ENCODE peak calls at places on chromosomes 11 and 22, in six cellular contexts. G is H54, P is IMR-90, I is transverse colon, L is A549, T is body of pancreas. D is an unnamed sample.

GRCh38 chr11:18705651-18706281 is 7.2 kb downstream of the TMEM86A start:
- DNase-seq in G (no peak), P (no peak), I (peak), L (no peak), T (peak), D (no peak)

GRCh38 chr11:133118563-133119303 is 413.6 kb downstream of the OPCML start:
- DNase-seq in G (no peak), P (no peak), I (no peak), L (no peak), T (no peak), D (no peak)

GRCh38 chr22:50581950-50582561 is 593 bp downstream of the CHKB start:
- DNase-seq in G (no peak), P (no peak), I (peak), L (no peak), T (no peak), D (peak)

GRCh38 chr11:57095417-57095816 is 86.3 kb upstream of the LRRC55 start:
- DNase-seq in G (no peak), P (no peak), I (no peak), L (no peak), T (no peak), D (no peak)

GRCh38 chr11:80297808-80298460 is 857.1 kb upstream of the TENM4 start:
- DNase-seq in G (no peak), P (peak), I (no peak), L (no peak), T (no peak), D (no peak)

GRCh38 chr11:130761560-130762220 is 154.6 kb downstream of the SNX19 start:
- DNase-seq in G (no peak), P (no peak), I (no peak), L (no peak), T (no peak), D (no peak)

GRCh38 chr22:45164217-45165123 is 745 bp downstream of the NUP50 start:
- DNase-seq in G (no peak), P (no peak), I (peak), L (peak), T (peak), D (peak)

GRCh38 chr11:9301720-9302119 is 12.7 kb downstream of the TMEM41B start:
- DNase-seq in G (no peak), P (no peak), I (no peak), L (no peak), T (no peak), D (no peak)

GRCh38 chr22:30038219-30038618 is 42.0 kb upstream of the HORMAD2 start:
- DNase-seq in G (no peak), P (peak), I (no peak), L (no peak), T (peak), D (no peak)

GRCh38 chr11:44372989-44373388 is 63.0 kb upstream of the ALX4 start:
- DNase-seq in G (no peak), P (no peak), I (no peak), L (no peak), T (no peak), D (no peak)

GRCh38 chr11:36123353-36124220 is 165.6 kb downstream of the COMMD9 start:
- DNase-seq in G (no peak), P (no peak), I (no peak), L (no peak), T (no peak), D (peak)

GRCh38 chr22:33842421-33843094 is 77.7 kb downstream of the LARGE1 start:
- DNase-seq in G (no peak), P (no peak), I (peak), L (no peak), T (no peak), D (no peak)

GRCh38 chr11:92387882-92388281 is 163.3 kb downstream of the FAT3 start:
- DNase-seq in G (no peak), P (no peak), I (no peak), L (no peak), T (no peak), D (no peak)

GRCh38 chr22:49892226-49892899 is 25.9 kb downstream of the ALG12 start:
- DNase-seq in G (no peak), P (no peak), I (no peak), L (no peak), T (no peak), D (no peak)

GRCh38 chr22:43308451-43309235 is 34.5 kb downstream of the SCUBE1 start:
- DNase-seq in G (no peak), P (peak), I (no peak), L (no peak), T (no peak), D (no peak)

GRCh38 chr22:47114813-47115517 is 352.5 kb downstream of the TBC1D22A start:
- DNase-seq in G (no peak), P (no peak), I (no peak), L (no peak), T (no peak), D (no peak)

GRCh38 chr11:1428762-1429316 is 39.1 kb downstream of the BRSK2 start:
- DNase-seq in G (no peak), P (no peak), I (no peak), L (no peak), T (no peak), D (no peak)

GRCh38 chr11:72576196-72576595 is 98.0 kb downstream of the PDE2A start:
- DNase-seq in G (no peak), P (no peak), I (no peak), L (no peak), T (no peak), D (no peak)

GRCh38 chr22:37509026-37509886 is 10.0 kb downstream of the CARD10 start:
- DNase-seq in G (no peak), P (no peak), I (no peak), L (no peak), T (no peak), D (no peak)

GRCh38 chr11:22597062-22597461 is 28.6 kb downstream of the FANCF start:
- DNase-seq in G (no peak), P (no peak), I (no peak), L (no peak), T (no peak), D (no peak)

GRCh38 chr22:34878996-34879395 is 187.0 kb upstream of the ISX start:
- DNase-seq in G (no peak), P (no peak), I (no peak), L (no peak), T (no peak), D (no peak)

GRCh38 chr11:95339554-95339953 is 108.6 kb upstream of the SESN3 start:
- DNase-seq in G (no peak), P (no peak), I (no peak), L (no peak), T (no peak), D (no peak)

GRCh38 chr22:20904008-20904979 is 12.9 kb upstream of the CRKL start:
- DNase-seq in G (no peak), P (peak), I (no peak), L (peak), T (no peak), D (peak)

GRCh38 chr11:134752964-134753804 is 341.1 kb upstream of the B3GAT1 start:
- DNase-seq in G (no peak), P (no peak), I (no peak), L (no peak), T (no peak), D (no peak)

GRCh38 chr11:2526808-2527381 is 82.1 kb downstream of the KCNQ1 start:
- DNase-seq in G (no peak), P (no peak), I (peak), L (no peak), T (peak), D (no peak)

GRCh38 chr11:77418981-77419592 is 54.8 kb downstream of the PAK1 start:
- DNase-seq in G (no peak), P (no peak), I (no peak), L (no peak), T (no peak), D (no peak)

GRCh38 chr22:36540867-36541642 is 12.1 kb upstream of the EIF3D start:
- DNase-seq in G (no peak), P (no peak), I (no peak), L (no peak), T (no peak), D (no peak)

GRCh38 chr11:1290052-1291040 is 19.1 kb downstream of the TOLLIP start:
- DNase-seq in G (no peak), P (no peak), I (no peak), L (no peak), T (no peak), D (no peak)

GRCh38 chr11:102485095-102485722 is 32.6 kb upstream of the TMEM123 start:
- DNase-seq in G (no peak), P (peak), I (no peak), L (no peak), T (no peak), D (no peak)

GRCh38 chr11:1398506-1399235 is 8.9 kb downstream of the BRSK2 start:
- DNase-seq in G (no peak), P (no peak), I (no peak), L (no peak), T (peak), D (no peak)

GRCh38 chr11:5508605-5509004 is 1.2 kb downstream of the UBQLN3 start:
- DNase-seq in G (no peak), P (no peak), I (no peak), L (no peak), T (no peak), D (no peak)

GRCh38 chr22:50739279-50739691 is 1.3 kb downstream of the ACR start:
- DNase-seq in G (no peak), P (no peak), I (no peak), L (no peak), T (no peak), D (no peak)

GRCh38 chr11:2178906-2179494 is 7.4 kb upstream of the TH start:
- DNase-seq in G (peak), P (peak), I (no peak), L (no peak), T (no peak), D (no peak)

GRCh38 chr22:41668971-41669911 is 19.4 kb downstream of the SNU13 start:
- DNase-seq in G (peak), P (peak), I (no peak), L (peak), T (no peak), D (no peak)

GRCh38 chr11:128476729-128477128 is 110.6 kb downstream of the ETS1 start:
- DNase-seq in G (no peak), P (no peak), I (no peak), L (no peak), T (no peak), D (peak)

GRCh38 chr11:43639224-43639623 is 41.3 kb upstream of the HSD17B12 start:
- DNase-seq in G (no peak), P (no peak), I (no peak), L (no peak), T (no peak), D (no peak)

GRCh38 chr11:72716291-72716690 is 35.9 kb downstream of the ARAP1 start:
- DNase-seq in G (no peak), P (peak), I (no peak), L (no peak), T (no peak), D (no peak)

DNA sequence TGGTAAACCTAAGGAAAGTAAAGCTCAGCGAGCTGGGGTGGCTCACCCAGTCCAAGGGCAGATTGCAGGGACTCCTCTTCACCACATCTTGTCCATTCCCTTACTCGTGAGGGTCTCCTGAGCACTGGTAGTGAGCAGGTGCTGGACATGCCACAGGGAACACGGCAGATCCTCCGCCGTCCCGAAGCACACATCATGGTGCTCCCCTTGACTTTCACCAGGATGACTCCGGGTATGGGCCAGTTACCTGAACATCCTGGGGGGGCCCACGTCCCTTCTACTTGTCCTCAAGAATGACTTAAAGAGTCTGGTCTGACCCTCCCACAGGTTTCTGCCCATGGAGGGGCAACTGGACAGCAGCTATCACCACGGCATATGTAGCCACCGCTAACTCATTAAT is 8.0 kb upstream of the SF1 start:
- DNase-seq in G (no peak), P (no peak), I (no peak), L (no peak), T (no peak), D (no peak)
- TF ChIP-seq POLR2A in G (no peak), P (no peak), I (no peak), L (no peak), T (no peak), D (no peak)

DNA sequence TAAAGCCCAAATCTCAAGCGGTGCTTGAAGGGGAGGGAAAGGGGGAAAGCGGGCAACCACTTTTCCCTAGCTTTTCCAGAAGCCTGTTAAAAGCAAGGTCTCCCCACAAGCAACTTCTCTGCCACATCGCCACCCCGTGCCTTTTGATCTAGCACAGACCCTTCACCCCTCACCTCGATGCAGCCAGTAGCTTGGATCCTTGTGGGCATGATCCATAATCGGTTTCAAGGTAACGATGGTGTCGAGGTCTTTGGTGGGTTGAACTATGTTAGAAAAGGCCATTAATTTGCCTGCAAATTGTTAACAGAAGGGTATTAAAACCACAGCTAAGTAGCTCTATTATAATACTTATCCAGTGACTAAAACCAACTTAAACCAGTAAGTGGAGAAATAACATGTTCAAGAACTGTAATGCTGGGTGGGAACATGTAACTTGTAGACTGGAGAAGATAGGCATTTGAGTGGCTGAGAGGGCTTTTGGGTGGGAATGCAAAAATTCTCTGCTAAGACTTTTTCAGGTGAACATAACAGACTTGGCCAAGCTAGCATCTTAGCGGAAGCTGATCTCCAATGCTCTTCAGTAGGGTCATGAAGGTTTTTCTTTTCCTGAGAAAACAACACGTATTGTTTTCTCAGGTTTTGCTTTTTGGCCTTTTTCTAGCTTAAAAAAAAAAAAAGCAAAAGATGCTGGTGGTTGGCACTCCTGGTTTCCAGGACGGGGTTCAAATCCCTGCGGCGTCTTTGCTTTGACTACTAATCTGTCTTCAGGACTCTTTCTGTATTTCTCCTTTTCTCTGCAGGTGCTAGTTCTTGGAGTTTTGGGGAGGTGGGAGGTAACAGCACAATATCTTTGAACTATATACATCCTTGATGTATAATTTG is 6.8 kb downstream of the MALAT1 start:
- DNase-seq in G (no peak), P (peak), I (no peak), L (no peak), T (no peak), D (no peak)
- TF ChIP-seq POLR2A in G (no peak), P (no peak), I (peak), L (no peak), T (peak), D (peak)

GRCh38 chr11:105081412-105082150 is 36.4 kb upstream of the CARD16 start:
- DNase-seq in G (no peak), P (no peak), I (no peak), L (no peak), T (no peak), D (no peak)

GRCh38 chr11:105073486-105074200 is 28.5 kb upstream of the CARD16 start:
- DNase-seq in G (no peak), P (peak), I (no peak), L (no peak), T (no peak), D (no peak)

GRCh38 chr11:105078283-105078682 is 33.1 kb upstream of the CARD16 start:
- DNase-seq in G (no peak), P (no peak), I (no peak), L (no peak), T (no peak), D (no peak)
- TF ChIP-seq POLR2A in G (no peak), P (no peak), I (no peak), L (no peak), T (no peak), D (no peak)

GRCh38 chr11:14089690-14090462 is 127.4 kb downstream of the SPON1 start:
- DNase-seq in G (no peak), P (no peak), I (no peak), L (no peak), T (no peak), D (no peak)
- TF ChIP-seq POLR2A in G (no peak), P (no peak), I (no peak), L (no peak), T (no peak), D (no peak)

GRCh38 chr11:34669458-34669857 is 48.6 kb downstream of the EHF start:
- DNase-seq in G (no peak), P (peak), I (no peak), L (no peak), T (no peak), D (no peak)

GRCh38 chr11:34676227-34676626 is 55.3 kb downstream of the EHF start:
- DNase-seq in G (no peak), P (no peak), I (no peak), L (no peak), T (no peak), D (no peak)

GRCh38 chr11:34671117-34671516 is 50.2 kb downstream of the EHF start:
- DNase-seq in G (no peak), P (no peak), I (no peak), L (no peak), T (no peak), D (no peak)

GRCh38 chr11:34671946-34672345 is 51.1 kb downstream of the EHF start:
- DNase-seq in G (no peak), P (no peak), I (no peak), L (no peak), T (no peak), D (no peak)

DNA sequence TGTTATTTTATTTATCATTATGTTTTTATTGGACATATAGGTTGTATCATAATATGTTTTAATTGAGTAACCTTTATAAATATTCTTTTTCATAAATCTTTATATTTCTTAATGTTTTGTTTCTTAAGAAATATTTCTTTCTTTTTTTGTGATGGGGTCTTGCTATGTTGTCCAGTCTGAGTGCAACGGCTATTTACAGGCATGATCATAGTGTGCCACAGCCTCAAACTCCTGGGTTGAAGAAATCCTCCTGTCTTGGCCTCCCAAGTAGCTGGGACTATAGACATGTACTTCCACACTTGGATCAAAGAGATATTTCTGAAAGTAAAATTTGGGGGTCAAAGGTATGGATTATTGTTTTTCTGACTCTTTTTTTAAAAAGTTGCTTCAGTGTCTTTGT is 53.1 kb downstream of the EHF start:
- DNase-seq in G (no peak), P (no peak), I (no peak), L (no peak), T (no peak), D (no peak)
- TF ChIP-seq POLR2A in G (no peak), P (no peak), I (no peak), L (no peak), T (no peak), D (no peak)

DNA sequence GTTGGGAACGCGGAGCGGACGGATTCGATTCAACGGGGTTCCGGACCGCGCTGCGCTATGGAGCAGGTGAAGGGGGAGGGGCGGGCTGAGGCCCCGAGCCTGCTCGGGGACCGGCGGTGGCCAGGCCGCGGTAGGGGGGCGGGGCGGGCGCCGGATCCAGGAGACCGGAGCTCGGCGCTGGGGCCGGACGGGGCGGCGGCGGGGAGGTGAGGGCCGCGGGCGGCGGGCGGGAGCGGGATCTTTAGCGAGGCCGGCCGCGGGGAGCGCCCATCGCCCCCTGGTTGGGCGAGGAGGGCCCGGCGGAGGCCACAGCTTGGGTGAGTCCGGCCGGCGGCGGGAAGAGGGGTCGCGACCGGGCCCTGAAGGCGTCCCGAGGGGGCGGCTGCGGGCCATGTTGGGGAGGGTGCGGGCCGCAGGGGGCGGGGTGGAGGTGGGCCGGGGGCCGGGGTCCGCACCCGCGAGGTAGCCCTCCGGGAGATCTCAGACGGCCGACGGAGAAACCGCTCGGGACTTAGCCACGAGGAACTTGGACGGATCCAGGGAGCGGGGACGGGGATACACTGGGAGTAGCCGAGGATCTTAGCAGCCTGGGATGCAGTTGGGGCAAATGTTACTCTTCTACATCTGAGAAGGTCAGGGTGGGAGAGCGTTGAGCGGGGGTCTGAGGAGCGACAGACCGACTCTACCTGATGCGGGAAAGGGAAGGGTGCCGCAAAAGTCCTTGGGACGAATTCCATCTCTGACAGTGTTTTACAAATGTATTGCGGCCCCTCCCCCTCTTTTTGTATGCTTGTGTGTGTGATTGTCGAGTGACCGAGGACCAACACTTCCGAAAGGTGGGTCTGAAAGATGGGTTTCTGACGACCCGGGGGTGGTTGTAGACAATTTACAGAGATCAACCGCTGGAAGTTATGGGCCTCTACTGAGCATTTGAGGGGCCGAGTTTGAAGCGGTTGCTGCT is 514 bp downstream of the STIP1 start:
- DNase-seq in G (no peak), P (peak), I (peak), L (no peak), T (no peak), D (no peak)
- TF ChIP-seq POLR2A in G (peak), P (no peak), I (no peak), L (peak), T (no peak), D (no peak)

DNA sequence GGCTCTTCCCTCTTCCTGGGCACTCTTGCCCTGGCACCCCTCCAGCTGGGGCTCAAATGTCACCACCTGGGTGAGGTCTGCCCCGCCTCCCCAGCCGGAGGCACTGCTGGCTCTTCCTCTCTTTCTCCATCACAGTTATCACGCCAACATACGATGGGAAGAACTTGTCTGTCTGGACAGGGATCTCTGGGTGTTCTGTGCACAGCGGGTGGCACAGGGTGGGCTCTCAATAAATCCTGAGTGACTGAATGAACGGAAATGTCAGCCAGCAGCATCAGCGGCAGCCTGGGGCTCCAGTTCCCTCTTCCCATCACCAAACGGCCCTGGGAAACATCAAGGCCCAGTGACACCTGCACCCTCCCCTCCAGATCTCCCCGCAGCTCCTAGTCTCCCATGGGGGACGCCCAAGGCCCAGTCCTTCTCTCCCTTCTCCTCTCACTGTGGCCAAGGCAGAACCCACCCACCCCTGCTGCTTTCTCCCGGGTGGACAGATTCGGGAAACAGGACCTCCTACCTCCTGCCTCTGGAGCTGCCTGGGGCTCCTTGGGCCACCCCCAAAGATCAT is 440 bp upstream of the SLC25A45 start:
- DNase-seq in G (peak), P (no peak), I (peak), L (peak), T (peak), D (no peak)
- TF ChIP-seq POLR2A in G (no peak), P (peak), I (peak), L (no peak), T (no peak), D (peak)

D was measured in erythroblast.